ENCODE peak calls at places on chromosomes 4 and X, in five cellular contexts. D, C, A, O and R are unnamed samples.

GRCh38 chrX:53678667-53679066 is 7.9 kb downstream of the HUWE1 start:
- DNase-seq in D (no peak), C (no peak), A (no peak), O (no peak), R (no peak)

GRCh38 chr4:2322227-2322626 is 60.3 kb upstream of the MXD4 start:
- DNase-seq in D (no peak), C (no peak), A (no peak), O (no peak), R (no peak)

GRCh38 chr4:106096454-106096853 is 201.2 kb downstream of the NPNT start:
- DNase-seq in D (no peak), C (no peak), A (no peak), O (no peak), R (no peak)

GRCh38 chrX:3743821-3744439 is 30.5 kb upstream of the PRKX start:
- DNase-seq in D (no peak), C (no peak), A (peak; percentile 36), O (peak; percentile 52), R (no peak)

GRCh38 chrX:107730991-107731766 is 44.4 kb downstream of the TSC22D3 start:
- DNase-seq in D (no peak), C (no peak), A (no peak), O (no peak), R (no peak)

GRCh38 chrX:16970977-16971376 is 24.5 kb downstream of the REPS2 start:
- DNase-seq in D (no peak), C (peak; percentile 25), A (no peak), O (no peak), R (no peak)

GRCh38 chrX:148043456-148043855 is 62.3 kb downstream of the FMR1NB start:
- DNase-seq in D (no peak), C (peak; percentile 0), A (no peak), O (no peak), R (no peak)

GRCh38 chr4:7328913-7329638 is 105.7 kb downstream of the PSAPL1 start:
- DNase-seq in D (no peak), C (peak; percentile 77), A (no peak), O (no peak), R (peak; percentile 45)

GRCh38 chr4:15542795-15543194 is 73.1 kb downstream of the CC2D2A start:
- DNase-seq in D (no peak), C (no peak), A (no peak), O (no peak), R (no peak)

GRCh38 chr4:175405961-175406360 is 406.1 kb downstream of the GPM6A start:
- DNase-seq in D (no peak), C (no peak), A (no peak), O (no peak), R (no peak)

GRCh38 chr4:147840846-147841732 is 109.2 kb downstream of the ARHGAP10 start:
- DNase-seq in D (no peak), C (no peak), A (no peak), O (no peak), R (no peak)

GRCh38 chr4:168449740-168450442 is 30.4 kb downstream of the DDX60L start:
- DNase-seq in D (no peak), C (peak; percentile 91), A (no peak), O (no peak), R (no peak)

GRCh38 chr4:54063224-54063623 is 1.2 kb downstream of the CHIC2 start:
- DNase-seq in D (peak; percentile 48), C (no peak), A (no peak), O (no peak), R (no peak)

GRCh38 chrX:116499780-116500179 is 37.0 kb upstream of the CT83 start:
- DNase-seq in D (no peak), C (peak; percentile 2), A (no peak), O (no peak), R (no peak)

GRCh38 chr4:78331186-78331585 is 220.4 kb upstream of the ANXA3 start:
- DNase-seq in D (no peak), C (no peak), A (no peak), O (no peak), R (no peak)

GRCh38 chr4:86338521-86338920 is 21.3 kb downstream of the MAPK10 start:
- DNase-seq in D (no peak), C (no peak), A (no peak), O (no peak), R (no peak)

GRCh38 chrX:107894038-107894437 is 68.4 kb downstream of the MID2 start:
- DNase-seq in D (peak; percentile 66), C (peak; percentile 40), A (no peak), O (peak; percentile 20), R (no peak)

GRCh38 chr4:41745292-41746024 is 3.1 kb downstream of the PHOX2B start:
- DNase-seq in D (no peak), C (no peak), A (no peak), O (no peak), R (no peak)

GRCh38 chrX:80285131-80285773 is 135.0 kb upstream of the TENT5D start:
- DNase-seq in D (no peak), C (no peak), A (no peak), O (no peak), R (no peak)

GRCh38 chr4:20127626-20128025 is 124.1 kb upstream of the SLIT2 start:
- DNase-seq in D (no peak), C (no peak), A (no peak), O (no peak), R (no peak)

GRCh38 chrX:41518127-41518840 is 71.1 kb downstream of the NYX start:
- DNase-seq in D (no peak), C (no peak), A (no peak), O (no peak), R (no peak)

GRCh38 chr4:2802618-2803531 is 10.0 kb downstream of the SH3BP2 start:
- DNase-seq in D (no peak), C (no peak), A (no peak), O (no peak), R (peak; percentile 44)

GRCh38 chrX:51496501-51497291 is at the start of gene NUDT11:
- DNase-seq in D (peak; percentile 3), C (peak; percentile 60), A (peak; percentile 4), O (peak; percentile 11), R (peak; percentile 52)

GRCh38 chr4:2827071-2827873 is 16.4 kb upstream of the ADD1 start:
- DNase-seq in D (no peak), C (no peak), A (no peak), O (no peak), R (peak; percentile 46)

GRCh38 chr4:139015948-139016451 is 419 bp downstream of the NOCT start:
- DNase-seq in D (peak; percentile 12), C (no peak), A (peak; percentile 46), O (no peak), R (peak; percentile 76)

GRCh38 chr4:40607224-40607623 is 22.4 kb downstream of the RBM47 start:
- DNase-seq in D (no peak), C (no peak), A (no peak), O (no peak), R (no peak)

GRCh38 chrX:53456254-53456653 is 22.1 kb upstream of the HSD17B10 start:
- DNase-seq in D (no peak), C (no peak), A (no peak), O (no peak), R (no peak)

GRCh38 chr4:150366487-150366999 is 215.4 kb upstream of the MAB21L2 start:
- DNase-seq in D (peak; percentile 74), C (no peak), A (no peak), O (no peak), R (no peak)

GRCh38 chr4:96879527-96879926 is 1039.6 kb downstream of the PDHA2 start:
- DNase-seq in D (no peak), C (no peak), A (no peak), O (no peak), R (no peak)

GRCh38 chr4:158444621-158445020 is 77.1 kb upstream of the RXFP1 start:
- DNase-seq in D (no peak), C (no peak), A (no peak), O (no peak), R (no peak)

GRCh38 chrX:39445336-39445735 is 644.1 kb downstream of the MID1IP1 start:
- DNase-seq in D (no peak), C (no peak), A (peak; percentile 14), O (peak; percentile 22), R (no peak)

GRCh38 chrX:67949270-67949669 is 405.4 kb downstream of the AR start:
- DNase-seq in D (no peak), C (no peak), A (no peak), O (no peak), R (no peak)

GRCh38 chrX:153766098-153766817 is 2.2 kb downstream of the PLXNB3 start:
- DNase-seq in D (no peak), C (peak; percentile 55), A (no peak), O (no peak), R (peak; percentile 30)